ENCODE peak calls at places on chromosomes 5 and 9, in ten cellular contexts. One of them, this sample, is unnamed.

GRCh38 chr9:3857673-3858072 is 331.9 kb upstream of the RFX3 start:
- DNase-seq in Panc1: no peak
- DNase-seq in mucosa of descending colon: no peak
- DNase-seq in astrocyte: peak
- DNase-seq in heart right ventricle: no peak
- DNase-seq in A549: no peak
- DNase-seq in pancreas: no peak
- DNase-seq in fibroblast of the aortic adventitia: peak
- DNase-seq in HFF-Myc: peak
- DNase-seq in cardiac fibroblast: no peak
- DNase-seq in this sample: no peak

GRCh38 chr9:115353681-115354080 is 235.7 kb upstream of the TNC start:
- DNase-seq in Panc1: no peak
- DNase-seq in mucosa of descending colon: no peak
- DNase-seq in astrocyte: peak
- DNase-seq in heart right ventricle: no peak
- DNase-seq in A549: no peak
- DNase-seq in pancreas: no peak
- DNase-seq in fibroblast of the aortic adventitia: no peak
- DNase-seq in HFF-Myc: peak
- DNase-seq in cardiac fibroblast: no peak
- DNase-seq in this sample: no peak

GRCh38 chr9:128027166-128027539 is 40.0 kb downstream of the NAIF1 start:
- DNase-seq in Panc1: no peak
- DNase-seq in mucosa of descending colon: no peak
- DNase-seq in astrocyte: no peak
- DNase-seq in heart right ventricle: no peak
- DNase-seq in A549: no peak
- DNase-seq in pancreas: no peak
- DNase-seq in fibroblast of the aortic adventitia: peak
- DNase-seq in HFF-Myc: no peak
- DNase-seq in cardiac fibroblast: peak
- DNase-seq in this sample: no peak

GRCh38 chr9:91771027-91771426 is 179.0 kb downstream of the ROR2 start:
- DNase-seq in Panc1: no peak
- DNase-seq in mucosa of descending colon: peak
- DNase-seq in astrocyte: peak
- DNase-seq in heart right ventricle: no peak
- DNase-seq in A549: peak
- DNase-seq in pancreas: no peak
- DNase-seq in fibroblast of the aortic adventitia: peak
- DNase-seq in HFF-Myc: peak
- DNase-seq in cardiac fibroblast: peak
- DNase-seq in this sample: no peak

GRCh38 chr5:134133213-134133994 is 18.9 kb downstream of the TCF7 start:
- DNase-seq in Panc1: no peak
- DNase-seq in mucosa of descending colon: peak
- DNase-seq in astrocyte: no peak
- DNase-seq in heart right ventricle: no peak
- DNase-seq in A549: no peak
- DNase-seq in pancreas: no peak
- DNase-seq in fibroblast of the aortic adventitia: no peak
- DNase-seq in HFF-Myc: no peak
- DNase-seq in cardiac fibroblast: no peak
- DNase-seq in this sample: no peak

GRCh38 chr9:135299651-135300345 is 179.8 kb upstream of the PPP1R26 start:
- DNase-seq in Panc1: no peak
- DNase-seq in mucosa of descending colon: no peak
- DNase-seq in astrocyte: no peak
- DNase-seq in heart right ventricle: no peak
- DNase-seq in A549: no peak
- DNase-seq in pancreas: no peak
- DNase-seq in fibroblast of the aortic adventitia: no peak
- DNase-seq in HFF-Myc: no peak
- DNase-seq in cardiac fibroblast: no peak
- DNase-seq in this sample: no peak

GRCh38 chr5:143258559-143259253 is 144.8 kb downstream of the NR3C1 start:
- DNase-seq in Panc1: no peak
- DNase-seq in mucosa of descending colon: no peak
- DNase-seq in astrocyte: peak
- DNase-seq in heart right ventricle: no peak
- DNase-seq in A549: no peak
- DNase-seq in pancreas: no peak
- DNase-seq in fibroblast of the aortic adventitia: no peak
- DNase-seq in HFF-Myc: no peak
- DNase-seq in cardiac fibroblast: no peak
- DNase-seq in this sample: no peak

GRCh38 chr5:138389332-138389731 is 36.8 kb downstream of the KDM3B start:
- DNase-seq in Panc1: no peak
- DNase-seq in mucosa of descending colon: no peak
- DNase-seq in astrocyte: no peak
- DNase-seq in heart right ventricle: no peak
- DNase-seq in A549: no peak
- DNase-seq in pancreas: no peak
- DNase-seq in fibroblast of the aortic adventitia: peak
- DNase-seq in HFF-Myc: no peak
- DNase-seq in cardiac fibroblast: peak
- DNase-seq in this sample: no peak

GRCh38 chr9:91564081-91564670 is 140.5 kb upstream of the NFIL3 start:
- DNase-seq in Panc1: no peak
- DNase-seq in mucosa of descending colon: no peak
- DNase-seq in astrocyte: no peak
- DNase-seq in heart right ventricle: no peak
- DNase-seq in A549: no peak
- DNase-seq in pancreas: no peak
- DNase-seq in fibroblast of the aortic adventitia: no peak
- DNase-seq in HFF-Myc: no peak
- DNase-seq in cardiac fibroblast: no peak
- DNase-seq in this sample: no peak

GRCh38 chr5:72210913-72211670 is 103.8 kb downstream of the MAP1B start:
- DNase-seq in Panc1: no peak
- DNase-seq in mucosa of descending colon: no peak
- DNase-seq in astrocyte: peak
- DNase-seq in heart right ventricle: peak
- DNase-seq in A549: peak
- DNase-seq in pancreas: peak
- DNase-seq in fibroblast of the aortic adventitia: peak
- DNase-seq in HFF-Myc: peak
- DNase-seq in cardiac fibroblast: peak
- DNase-seq in this sample: no peak

GRCh38 chr5:74578356-74579044 is 62.0 kb downstream of the ENC1 start:
- DNase-seq in Panc1: no peak
- DNase-seq in mucosa of descending colon: no peak
- DNase-seq in astrocyte: no peak
- DNase-seq in heart right ventricle: no peak
- DNase-seq in A549: no peak
- DNase-seq in pancreas: no peak
- DNase-seq in fibroblast of the aortic adventitia: no peak
- DNase-seq in HFF-Myc: no peak
- DNase-seq in cardiac fibroblast: no peak
- DNase-seq in this sample: no peak

GRCh38 chr5:74579215-74579614 is 61.3 kb downstream of the ENC1 start:
- DNase-seq in Panc1: no peak
- DNase-seq in mucosa of descending colon: no peak
- DNase-seq in astrocyte: peak
- DNase-seq in heart right ventricle: no peak
- DNase-seq in A549: no peak
- DNase-seq in pancreas: no peak
- DNase-seq in fibroblast of the aortic adventitia: no peak
- DNase-seq in HFF-Myc: no peak
- DNase-seq in cardiac fibroblast: peak
- DNase-seq in this sample: no peak

GRCh38 chr5:74580729-74581110 is 59.8 kb downstream of the ENC1 start:
- DNase-seq in Panc1: no peak
- DNase-seq in mucosa of descending colon: no peak
- DNase-seq in astrocyte: no peak
- DNase-seq in heart right ventricle: no peak
- DNase-seq in A549: no peak
- DNase-seq in pancreas: no peak
- DNase-seq in fibroblast of the aortic adventitia: no peak
- DNase-seq in HFF-Myc: no peak
- DNase-seq in cardiac fibroblast: no peak
- DNase-seq in this sample: no peak

GRCh38 chr5:74575741-74576538 is 64.6 kb downstream of the ENC1 start:
- DNase-seq in Panc1: peak
- DNase-seq in mucosa of descending colon: no peak
- DNase-seq in astrocyte: peak
- DNase-seq in heart right ventricle: no peak
- DNase-seq in A549: no peak
- DNase-seq in pancreas: no peak
- DNase-seq in fibroblast of the aortic adventitia: peak
- DNase-seq in HFF-Myc: peak
- DNase-seq in cardiac fibroblast: peak
- DNase-seq in this sample: no peak

DNA sequence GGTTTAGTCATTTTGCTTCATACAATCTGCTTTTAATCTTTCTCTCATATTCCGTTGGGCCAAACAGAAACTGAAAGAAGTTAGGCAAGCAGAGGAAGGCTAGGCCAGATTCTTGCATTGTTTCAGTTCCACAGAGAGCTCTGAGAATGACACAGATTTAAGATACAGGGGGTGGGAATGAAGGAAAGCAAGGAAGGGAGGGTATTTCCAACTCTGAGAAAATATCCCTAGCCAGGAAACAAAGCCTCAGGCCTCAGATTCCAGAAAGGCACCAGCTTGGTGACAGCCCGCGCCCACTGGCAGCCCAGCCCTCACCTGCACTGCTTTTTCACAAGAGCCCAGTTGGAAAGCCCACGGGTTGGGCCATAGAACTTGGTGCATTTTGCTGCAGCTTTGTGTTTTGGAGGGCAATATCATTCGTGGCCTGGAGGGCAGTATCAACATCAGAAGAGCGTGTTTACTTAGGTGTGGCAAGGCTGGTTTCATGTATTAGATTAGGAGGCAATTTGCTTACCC is 63.5 kb downstream of the ENC1 start:
- DNase-seq in Panc1: no peak
- DNase-seq in mucosa of descending colon: no peak
- DNase-seq in astrocyte: peak
- DNase-seq in heart right ventricle: no peak
- DNase-seq in A549: no peak
- DNase-seq in pancreas: no peak
- DNase-seq in fibroblast of the aortic adventitia: peak
- DNase-seq in HFF-Myc: no peak
- DNase-seq in cardiac fibroblast: peak
- DNase-seq in this sample: no peak
- H3K4me3 ChIP-seq in Panc1: no peak
- H3K4me3 ChIP-seq in mucosa of descending colon: no peak
- H3K4me3 ChIP-seq in astrocyte: no peak
- H3K4me3 ChIP-seq in heart right ventricle: no peak
- H3K4me3 ChIP-seq in A549: no peak
- H3K4me3 ChIP-seq in pancreas: no peak
- H3K4me3 ChIP-seq in fibroblast of the aortic adventitia: no peak
- H3K4me3 ChIP-seq in HFF-Myc: no peak
- H3K4me3 ChIP-seq in cardiac fibroblast: no peak
- H3K4me3 ChIP-seq in this sample: no peak

GRCh38 chr5:153147891-153148623 is 342.4 kb upstream of the GRIA1 start:
- DNase-seq in Panc1: peak
- DNase-seq in mucosa of descending colon: no peak
- DNase-seq in astrocyte: peak
- DNase-seq in heart right ventricle: no peak
- DNase-seq in A549: peak
- DNase-seq in pancreas: peak
- DNase-seq in fibroblast of the aortic adventitia: peak
- DNase-seq in HFF-Myc: peak
- DNase-seq in cardiac fibroblast: peak
- DNase-seq in this sample: peak
- TF ChIP-seq CTCF in Panc1: peak
- TF ChIP-seq CTCF in mucosa of descending colon: no peak
- TF ChIP-seq CTCF in astrocyte: peak
- TF ChIP-seq CTCF in heart right ventricle: peak
- TF ChIP-seq CTCF in A549: no peak
- TF ChIP-seq CTCF in pancreas: peak
- TF ChIP-seq CTCF in fibroblast of the aortic adventitia: peak
- TF ChIP-seq CTCF in HFF-Myc: peak
- TF ChIP-seq CTCF in cardiac fibroblast: peak
- TF ChIP-seq CTCF in this sample: peak

DNA sequence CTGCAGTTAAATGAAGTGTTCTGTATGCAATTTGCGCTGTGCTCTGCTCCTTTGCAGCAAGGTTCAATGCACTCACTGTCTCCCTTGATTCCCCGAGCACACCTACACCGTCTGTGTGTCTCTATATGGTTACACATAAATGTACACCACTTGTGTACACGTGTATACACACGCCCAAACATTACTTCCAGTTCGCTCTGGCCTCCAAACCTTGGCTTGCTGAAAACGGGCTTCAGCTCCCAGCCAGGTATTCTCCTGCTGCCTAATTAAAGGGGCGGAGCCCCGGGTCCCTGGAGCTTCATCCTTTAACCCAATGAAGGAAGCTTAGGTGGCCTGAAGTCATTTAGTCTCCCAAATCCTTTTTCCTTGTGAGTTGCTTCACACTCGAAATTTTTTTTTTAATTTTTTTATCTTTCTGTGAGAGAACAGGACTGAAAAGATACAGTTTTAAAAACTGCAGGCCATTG is 4.6 kb downstream of the ISL1 start:
- DNase-seq in Panc1: no peak
- DNase-seq in mucosa of descending colon: no peak
- DNase-seq in astrocyte: no peak
- DNase-seq in heart right ventricle: no peak
- DNase-seq in A549: no peak
- DNase-seq in pancreas: no peak
- DNase-seq in fibroblast of the aortic adventitia: no peak
- DNase-seq in HFF-Myc: no peak
- DNase-seq in cardiac fibroblast: no peak
- DNase-seq in this sample: no peak
- H3K4me3 ChIP-seq in Panc1: peak
- H3K4me3 ChIP-seq in mucosa of descending colon: no peak
- H3K4me3 ChIP-seq in astrocyte: no peak
- H3K4me3 ChIP-seq in heart right ventricle: no peak
- H3K4me3 ChIP-seq in A549: no peak
- H3K4me3 ChIP-seq in pancreas: no peak
- H3K4me3 ChIP-seq in fibroblast of the aortic adventitia: peak
- H3K4me3 ChIP-seq in HFF-Myc: peak
- H3K4me3 ChIP-seq in cardiac fibroblast: no peak
- H3K4me3 ChIP-seq in this sample: no peak

DNA sequence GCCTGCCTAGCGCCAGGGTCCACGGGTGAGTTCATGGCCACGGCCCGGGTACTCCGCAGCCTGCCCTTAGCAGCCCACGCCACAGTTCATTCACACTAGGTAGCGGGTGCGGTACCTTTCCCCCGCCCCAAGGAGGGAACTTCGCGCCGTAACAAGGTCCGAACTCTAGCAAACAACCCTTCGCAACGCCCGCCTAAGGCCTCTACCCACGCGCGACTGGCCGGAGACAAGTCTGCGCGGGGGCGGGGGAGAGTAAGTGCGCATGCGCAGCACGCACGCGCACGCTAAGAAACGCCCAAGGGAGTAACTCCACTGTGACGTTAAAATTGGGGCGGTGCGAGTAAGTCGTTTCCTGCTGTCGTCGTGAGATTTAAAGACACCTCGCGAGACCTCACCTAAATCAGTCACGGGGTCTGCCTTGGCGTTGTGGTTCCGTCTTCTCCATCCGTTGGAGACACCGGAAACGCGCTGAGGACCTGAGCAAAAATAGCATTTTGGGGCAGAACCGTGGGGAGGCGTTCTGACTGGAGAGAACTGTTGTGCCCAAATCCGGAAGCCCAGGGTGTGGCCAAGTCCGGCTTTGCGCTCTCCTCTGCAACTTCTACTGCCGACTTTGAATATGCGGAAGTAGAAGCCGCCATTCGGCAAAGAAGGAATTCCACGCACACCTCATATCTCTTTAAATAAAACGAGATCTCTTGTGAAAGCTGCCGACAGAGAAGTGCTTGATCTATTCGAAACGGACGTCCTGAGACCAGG is at the start of gene RAPGEF6:
- DNase-seq in Panc1: peak
- DNase-seq in mucosa of descending colon: peak
- DNase-seq in astrocyte: peak
- DNase-seq in heart right ventricle: peak
- DNase-seq in A549: peak
- DNase-seq in pancreas: peak
- DNase-seq in fibroblast of the aortic adventitia: peak
- DNase-seq in HFF-Myc: peak
- DNase-seq in cardiac fibroblast: peak
- DNase-seq in this sample: peak
- TF ChIP-seq CTCF in Panc1: no peak
- TF ChIP-seq CTCF in mucosa of descending colon: no peak
- TF ChIP-seq CTCF in astrocyte: no peak
- TF ChIP-seq CTCF in heart right ventricle: no peak
- TF ChIP-seq CTCF in A549: no peak
- TF ChIP-seq CTCF in pancreas: no peak
- TF ChIP-seq CTCF in fibroblast of the aortic adventitia: no peak
- TF ChIP-seq CTCF in HFF-Myc: no peak
- TF ChIP-seq CTCF in cardiac fibroblast: no peak
- TF ChIP-seq CTCF in this sample: no peak

This sample was measured in LNCaP clone FGC.